ENCODE peak calls at places on chromosomes 2 and 18, in six cellular contexts. P is A549, A is breast epithelium, H is body of pancreas, T is vagina, M is heart left ventricle. G is an unnamed sample.

GRCh38 chr2:173983414-173983871 is 18.3 kb upstream of the SP3 start:
- DNase-seq in P (no peak), A (no peak), H (no peak), T (no peak), M (no peak), G (no peak)

GRCh38 chr2:16608661-16609643 is 56.7 kb downstream of the CYRIA start:
- DNase-seq in P (peak; percentile 79), A (peak; percentile 81), H (peak; percentile 81), T (no peak), M (peak; percentile 82), G (peak; percentile 74)

GRCh38 chr18:57890266-57890665 is 87.2 kb upstream of the ATP8B1 start:
- DNase-seq in P (no peak), A (no peak), H (no peak), T (peak; percentile 5), M (no peak), G (no peak)

GRCh38 chr2:41879367-41879871 is 168.4 kb upstream of the PKDCC start:
- DNase-seq in P (no peak), A (no peak), H (no peak), T (no peak), M (no peak), G (no peak)

GRCh38 chr2:234444888-234445287 is 52.0 kb downstream of the ARL4C start:
- DNase-seq in P (no peak), A (no peak), H (peak; percentile 49), T (no peak), M (peak; percentile 60), G (no peak)

GRCh38 chr2:30225131-30225762 is 6.1 kb upstream of the LBH start:
- DNase-seq in P (no peak), A (no peak), H (no peak), T (no peak), M (peak; percentile 43), G (no peak)

GRCh38 chr18:75127143-75128021 is 81.6 kb downstream of the PTGR3 start:
- DNase-seq in P (no peak), A (no peak), H (no peak), T (peak; percentile 82), M (no peak), G (no peak)

GRCh38 chr18:12862467-12862866 is 21.6 kb downstream of the PTPN2 start:
- DNase-seq in P (no peak), A (no peak), H (peak; percentile 25), T (no peak), M (no peak), G (no peak)

GRCh38 chr2:152304845-152305244 is 30.1 kb upstream of the FMNL2 start:
- DNase-seq in P (no peak), A (no peak), H (no peak), T (no peak), M (no peak), G (no peak)

GRCh38 chr2:30110773-30111172 is 36.0 kb upstream of the YPEL5 start:
- DNase-seq in P (no peak), A (no peak), H (no peak), T (no peak), M (no peak), G (no peak)

GRCh38 chr2:191620144-191620543 is 57.8 kb upstream of the NABP1 start:
- DNase-seq in P (no peak), A (no peak), H (no peak), T (no peak), M (no peak), G (no peak)

GRCh38 chr2:192035731-192036442 is 158.8 kb downstream of the TMEFF2 start:
- DNase-seq in P (no peak), A (no peak), H (no peak), T (no peak), M (no peak), G (no peak)

GRCh38 chr18:48018806-48019295 is 88.4 kb upstream of the SMAD2 start:
- DNase-seq in P (no peak), A (no peak), H (no peak), T (peak; percentile 56), M (no peak), G (no peak)

GRCh38 chr2:222424729-222425671 is 657 bp downstream of the SGPP2 start:
- DNase-seq in P (no peak), A (no peak), H (no peak), T (peak; percentile 67), M (no peak), G (no peak)

GRCh38 chr2:97950329-97951154 is 45.2 kb downstream of the TMEM131 start:
- DNase-seq in P (no peak), A (no peak), H (no peak), T (no peak), M (no peak), G (no peak)

GRCh38 chr2:16685340-16685715 is 19.7 kb upstream of the CYRIA start:
- DNase-seq in P (no peak), A (no peak), H (no peak), T (no peak), M (no peak), G (no peak)

GRCh38 chr2:68980956-68981355 is 6.5 kb downstream of the GKN1 start:
- DNase-seq in P (no peak), A (no peak), H (no peak), T (no peak), M (no peak), G (no peak)

GRCh38 chr18:51006061-51006818 is 23.8 kb upstream of the SMAD4 start:
- DNase-seq in P (no peak), A (no peak), H (no peak), T (no peak), M (no peak), G (no peak)

GRCh38 chr2:24501813-24502212 is 10.8 kb downstream of the NCOA1 start:
- DNase-seq in P (no peak), A (no peak), H (no peak), T (no peak), M (no peak), G (no peak)

GRCh38 chr2:43221660-43222471 is 4.5 kb downstream of the ZFP36L2 start:
- DNase-seq in P (peak; percentile 89), A (peak; percentile 82), H (peak; percentile 91), T (peak; percentile 98), M (peak; percentile 90), G (peak; percentile 83)

GRCh38 chr2:62501794-62502500 is 4.0 kb downstream of the TMEM17 start:
- DNase-seq in P (no peak), A (no peak), H (no peak), T (no peak), M (no peak), G (no peak)

GRCh38 chr18:6487968-6488367 is 73.3 kb upstream of the L3MBTL4 start:
- DNase-seq in P (no peak), A (no peak), H (no peak), T (no peak), M (no peak), G (no peak)

GRCh38 chr2:237665713-237666143 is 38.3 kb downstream of the LRRFIP1 start:
- DNase-seq in P (no peak), A (no peak), H (no peak), T (no peak), M (no peak), G (no peak)

GRCh38 chr2:196500686-196501431 is 138.7 kb upstream of the CCDC150 start:
- DNase-seq in P (peak; percentile 7), A (no peak), H (no peak), T (no peak), M (no peak), G (no peak)

GRCh38 chr2:205763708-205764501 is 81.6 kb downstream of the NRP2 start:
- DNase-seq in P (peak; percentile 35), A (no peak), H (peak; percentile 52), T (no peak), M (peak; percentile 29), G (peak; percentile 45)

GRCh38 chr2:134392689-134393476 is 139.0 kb downstream of the MGAT5 start:
- DNase-seq in P (no peak), A (no peak), H (no peak), T (no peak), M (no peak), G (no peak)

GRCh38 chr2:98334439-98335078 is 11.7 kb upstream of the CNGA3 start:
- DNase-seq in P (peak; percentile 10), A (no peak), H (no peak), T (no peak), M (no peak), G (no peak)

DNA sequence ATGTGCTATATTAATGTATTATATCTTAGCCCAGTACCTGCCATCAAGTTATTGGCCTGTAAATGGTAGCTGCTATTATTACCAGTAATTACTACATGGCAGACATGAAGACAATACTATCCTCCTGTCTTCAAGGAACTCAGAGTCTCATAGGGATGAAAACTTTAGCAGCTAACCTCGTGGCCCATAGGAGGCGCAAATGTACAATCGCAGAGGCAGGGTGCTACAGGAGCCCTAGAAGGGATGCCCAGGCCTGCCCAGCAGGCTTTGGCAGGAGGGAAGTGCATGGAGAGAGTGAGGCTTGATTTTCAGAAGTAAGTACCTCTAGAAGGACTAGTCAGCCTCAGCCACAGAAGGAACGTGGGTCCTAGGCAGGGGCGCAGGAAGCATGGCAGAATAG is 44.7 kb upstream of the KIDINS220 start:
- DNase-seq in P (no peak), A (no peak), H (no peak), T (no peak), M (no peak), G (no peak)
- TF ChIP-seq CTCF in P (peak; percentile 29), A (no peak), H (no peak), T (no peak), M (no peak), G (no peak)

GRCh38 chr2:172225786-172226185 is 123.1 kb upstream of the DLX2 start:
- DNase-seq in P (no peak), A (no peak), H (no peak), T (peak; percentile 8), M (no peak), G (no peak)
- H3K4me1 ChIP-seq in P (no peaks in the 10 kb centered on the region), A (peaks cover 16% of the 10 kb centered on the region), H (peaks cover 33% of the 10 kb centered on the region), T (peaks cover 22% of the 10 kb centered on the region), M (no peaks in the 10 kb centered on the region), G (no peaks in the 10 kb centered on the region)

DNA sequence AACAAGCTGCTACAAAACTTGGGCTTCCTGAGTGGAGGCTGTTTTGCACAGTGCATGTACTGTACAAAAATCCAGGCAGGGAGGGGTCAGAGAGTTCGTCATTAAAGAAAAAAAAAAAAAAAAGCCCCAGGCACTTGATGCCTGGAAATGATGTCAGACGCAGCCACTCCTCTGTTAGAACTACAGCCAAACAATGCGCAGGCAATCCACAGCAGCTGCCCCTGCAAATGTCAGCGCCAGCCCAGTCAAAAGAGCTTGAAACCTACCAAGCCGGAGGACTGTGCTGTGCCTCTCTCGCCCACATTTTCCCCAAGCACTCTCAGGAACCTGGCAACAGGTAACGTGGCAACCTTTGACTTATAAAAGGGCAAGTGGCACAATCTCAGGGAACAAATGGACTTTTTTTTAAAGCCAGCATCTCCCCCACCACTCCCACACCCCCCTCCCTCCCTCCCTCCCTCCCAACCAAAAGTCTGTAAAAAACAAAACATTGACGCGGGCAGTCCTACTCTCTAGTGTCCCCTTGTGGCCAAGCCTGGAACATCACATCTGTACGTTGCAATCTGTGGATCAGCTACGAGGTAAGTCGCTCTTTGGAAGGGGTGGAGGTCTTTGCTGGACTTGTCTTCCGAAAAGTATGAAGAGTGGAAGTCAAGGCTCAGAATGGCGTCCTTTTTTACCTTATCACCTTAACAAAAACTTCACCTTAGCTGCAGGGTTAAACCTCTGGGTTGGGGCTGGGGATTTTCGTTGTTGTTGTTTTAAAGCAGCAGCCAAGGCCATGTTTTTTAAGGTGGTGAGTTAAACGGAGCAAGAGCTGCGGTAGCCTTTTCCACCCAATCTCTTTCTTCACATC is 144.2 kb downstream of the TGIF1 start:
- DNase-seq in P (peak; percentile 81), A (peak; percentile 89), H (peak; percentile 95), T (peak; percentile 98), M (peak; percentile 89), G (peak; percentile 98)
- TF ChIP-seq POLR2A in P (peak; percentile 12), A (no peak), H (peak; percentile 81), T (no peak), M (no peak), G (peak; percentile 48)

DNA sequence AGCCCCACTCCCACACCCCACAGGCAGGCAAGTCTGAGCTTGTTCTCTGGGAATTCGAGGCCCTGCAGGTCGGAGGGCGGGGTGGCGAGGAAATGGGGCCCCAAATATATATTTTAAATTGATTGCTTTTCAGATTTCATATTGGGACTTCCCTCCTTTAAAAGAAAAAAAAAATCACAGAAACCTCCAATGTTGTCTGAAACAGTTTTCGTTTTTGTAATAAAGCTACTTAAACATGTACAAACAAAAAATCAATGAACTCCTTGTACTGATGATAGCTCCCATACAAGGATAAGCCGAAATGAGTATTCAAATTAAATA is 21.5 kb downstream of the THNSL2 start:
- DNase-seq in P (no peak), A (no peak), H (no peak), T (no peak), M (no peak), G (no peak)
- TF ChIP-seq CTCF in P (no peak), A (no peak), H (no peak), T (no peak), M (no peak), G (no peak)